ENCODE peak calls at places on chromosome 18, in eight cellular contexts. O is endodermal cell, F is caudate nucleus, B is RWPE1, R is WERI-Rb-1, J is mammary epithelial cell, V is adrenal gland, M is fibroblast of lung. U is an unnamed sample.

GRCh38 chr18:63897072-63897471 is 9.6 kb downstream of the SERPINB2 start:
- DNase-seq in O (no peak), F (no peak), B (no peak), R (no peak), J (no peak), V (no peak), M (no peak), U (no peak)

GRCh38 chr18:3447035-3447894 is 2.7 kb upstream of the TGIF1 start:
- DNase-seq in O (no peak), F (no peak), B (peak), R (peak), J (peak), V (peak), M (peak), U (no peak)

GRCh38 chr18:71442830-71443229 is 1101.3 kb downstream of the CBLN2 start:
- DNase-seq in O (no peak), F (no peak), B (no peak), R (no peak), J (no peak), V (no peak), M (peak), U (no peak)

GRCh38 chr18:32956591-32957310 is 183.9 kb upstream of the KLHL14 start:
- DNase-seq in O (no peak), F (no peak), B (peak), R (no peak), J (peak), V (peak), M (peak), U (no peak)

GRCh38 chr18:46688853-46689525 is 32.0 kb upstream of the LOXHD1 start:
- DNase-seq in O (no peak), F (no peak), B (no peak), R (no peak), J (no peak), V (no peak), M (no peak), U (no peak)

GRCh38 chr18:5914971-5915370 is 19.6 kb upstream of the TMEM200C start:
- DNase-seq in O (no peak), F (no peak), B (no peak), R (no peak), J (no peak), V (no peak), M (no peak), U (no peak)

GRCh38 chr18:41767960-41768359 is 187.1 kb upstream of the PIK3C3 start:
- DNase-seq in O (peak), F (no peak), B (peak), R (peak), J (peak), V (peak), M (peak), U (no peak)

GRCh38 chr18:10454800-10455550 is 540 bp downstream of the APCDD1 start:
- DNase-seq in O (peak), F (no peak), B (peak), R (peak), J (peak), V (no peak), M (peak), U (no peak)

GRCh38 chr18:73842795-73843394 is 304.7 kb downstream of the FBXO15 start:
- DNase-seq in O (peak), F (peak), B (peak), R (peak), J (peak), V (peak), M (peak), U (no peak)

GRCh38 chr18:13544953-13545352 is 181.4 kb downstream of the FAM210A start:
- DNase-seq in O (no peak), F (no peak), B (no peak), R (no peak), J (no peak), V (no peak), M (no peak), U (no peak)
- H3K27ac ChIP-seq in O (no peak), F (no peak), B (no peak), R (no peak), J (no peak), V (no peak), M (no peak), U (no peak)

DNA sequence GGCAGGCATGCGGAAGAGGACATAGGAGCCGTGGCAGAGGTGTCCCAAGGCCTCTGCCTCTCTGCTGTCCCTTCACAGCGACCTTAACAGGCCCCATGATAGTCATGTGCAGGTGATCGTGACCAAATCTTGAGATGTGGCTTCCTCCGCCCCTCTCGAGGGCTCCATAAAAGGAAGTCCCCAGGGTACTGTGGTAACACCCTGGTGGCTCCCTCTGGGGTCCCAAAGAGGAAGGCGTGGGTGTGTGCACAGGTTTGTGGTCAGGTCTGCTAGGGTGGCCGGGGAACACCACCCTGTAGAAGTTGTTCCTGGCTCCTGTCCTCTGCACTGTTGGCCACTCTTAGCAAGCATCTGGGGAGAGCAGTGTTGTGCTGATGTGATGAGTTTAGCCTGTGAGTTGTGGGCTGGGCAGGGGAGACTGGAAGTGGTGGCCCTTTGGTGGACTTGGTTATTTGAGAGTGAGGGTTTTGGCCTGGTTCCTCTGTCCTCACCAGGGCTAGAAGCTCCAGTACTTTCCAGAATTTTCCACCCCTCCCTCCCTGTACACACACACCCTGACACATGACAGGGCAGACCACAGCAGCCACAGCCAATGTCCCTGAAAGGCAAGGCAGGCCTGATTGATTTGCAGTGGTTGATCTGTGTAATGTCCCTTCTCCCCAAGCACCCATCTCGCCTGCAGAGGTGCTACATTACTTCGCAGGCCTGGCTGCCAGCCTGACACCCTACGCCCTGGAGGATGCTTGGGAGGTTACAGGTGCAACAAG is 68.9 kb upstream of the BOD1L2 start:
- DNase-seq in O (peak), F (no peak), B (no peak), R (no peak), J (no peak), V (no peak), M (no peak), U (no peak)
- H3K27ac ChIP-seq in O (no peak), F (no peak), B (no peak), R (no peak), J (no peak), V (no peak), M (no peak), U (no peak)

GRCh38 chr18:657998-658946 is 819 bp downstream of the TYMS start:
- DNase-seq in O (peak), F (peak), B (peak), R (peak), J (peak), V (peak), M (peak), U (peak)

GRCh38 chr18:658947-659533 is 1.6 kb downstream of the TYMS start:
- DNase-seq in O (no peak), F (no peak), B (no peak), R (no peak), J (no peak), V (no peak), M (no peak), U (no peak)

GRCh38 chr18:659597-659996 is 2.1 kb downstream of the TYMS start:
- DNase-seq in O (no peak), F (no peak), B (no peak), R (no peak), J (no peak), V (no peak), M (no peak), U (no peak)

GRCh38 chr18:655445-655844 is 2.0 kb upstream of the TYMS start:
- DNase-seq in O (no peak), F (no peak), B (no peak), R (no peak), J (no peak), V (no peak), M (no peak), U (no peak)

GRCh38 chr18:657311-657997 is at the start of gene TYMS:
- DNase-seq in O (peak), F (no peak), B (peak), R (peak), J (peak), V (peak), M (peak), U (peak)
- H3K27ac ChIP-seq in O (peak), F (peak), B (peak), R (peak), J (peak), V (no peak), M (peak), U (peak)

DNA sequence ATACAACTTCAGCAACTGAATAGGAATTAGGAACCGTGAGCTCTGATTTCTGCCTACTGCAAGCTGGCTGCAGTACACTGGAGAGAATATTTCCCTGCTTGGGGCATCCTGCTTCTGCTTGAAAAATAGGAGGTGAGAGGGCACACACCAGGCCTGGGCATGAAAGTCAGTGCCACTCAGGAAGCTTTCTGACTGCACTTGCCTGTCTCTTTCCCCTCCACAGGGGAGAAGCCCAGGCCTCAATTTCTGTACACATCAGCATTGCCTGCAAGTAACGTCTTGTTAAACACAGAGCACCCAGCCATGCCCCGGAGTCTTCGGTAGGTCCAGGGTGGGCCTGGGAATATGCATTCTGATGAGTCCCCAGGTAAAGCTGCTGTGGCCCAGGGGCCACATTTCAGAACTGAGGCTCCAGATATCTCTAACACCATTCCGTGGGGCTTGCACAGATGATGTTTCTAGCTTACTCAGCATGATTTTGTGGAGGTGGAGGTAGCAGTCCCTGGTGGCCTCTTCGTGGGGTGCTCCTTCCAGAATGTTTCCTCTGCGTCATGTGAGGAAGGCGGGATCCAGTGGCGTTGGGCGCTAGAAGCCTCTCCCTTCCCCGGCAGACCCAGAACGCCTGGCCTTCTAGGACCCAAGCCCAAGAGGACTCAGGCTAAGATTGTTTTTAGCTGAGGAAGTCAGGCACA is 114.1 kb downstream of the ZBTB7C start:
- DNase-seq in O (no peak), F (no peak), B (no peak), R (no peak), J (no peak), V (no peak), M (no peak), U (no peak)
- H3K27ac ChIP-seq in O (no peak), F (no peak), B (no peak), R (peak), J (no peak), V (no peak), M (no peak), U (no peak)

U was measured in substantia nigra.